ENCODE peak calls at places on chromosome 16, in five cellular contexts. Y is K562, K is HepG2, F is HCT116, L is H1. P is an unnamed sample.

GRCh38 chr16:75938818-75939217 is 212.5 kb upstream of the CPHXL start:
- DNase-seq in K (peak; percentile 43), L (no peak), Y (no peak), F (no peak), P (no peak)

GRCh38 chr16:228151-228855 is 946 bp downstream of the LUC7L start:
- DNase-seq in F (no peak), Y (peak; percentile 45), L (no peak), K (peak; percentile 10), P (no peak)

GRCh38 chr16:51155199-51155607 is 4.1 kb upstream of the SALL1 start:
- DNase-seq in F (no peak), L (no peak), Y (no peak), K (no peak), P (no peak)

GRCh38 chr16:12096162-12096781 is 119.7 kb downstream of the SNX29 start:
- DNase-seq in Y (no peak), K (no peak), F (no peak), L (no peak), P (no peak)

GRCh38 chr16:88706965-88707871 is 915 bp downstream of the CTU2 start:
- DNase-seq in Y (peak; percentile 58), K (no peak), F (no peak), L (no peak), P (no peak)

GRCh38 chr16:78930561-78930960 is 670.0 kb downstream of the MAF start:
- DNase-seq in F (no peak), Y (no peak), L (no peak), K (no peak), P (no peak)

GRCh38 chr16:79599837-79600635 is 501 bp downstream of the MAF start:
- DNase-seq in L (peak; percentile 77), F (no peak), Y (no peak), K (no peak), P (no peak)

GRCh38 chr16:7482028-7482427 is 149.4 kb downstream of the RBFOX1 start:
- DNase-seq in F (no peak), K (no peak), L (no peak), Y (no peak), P (no peak)

GRCh38 chr16:12661656-12662172 is 142.0 kb downstream of the CPPED1 start:
- DNase-seq in K (peak; percentile 76), F (peak; percentile 6), Y (peak; percentile 72), L (peak; percentile 82), P (no peak)

GRCh38 chr16:2702871-2703745 is 16.9 kb downstream of the PRSS27 start:
- DNase-seq in K (no peak), L (no peak), F (no peak), Y (no peak), P (no peak)
- TF ChIP-seq SRF in K (no peak), L (no peak), F (no peak), Y (no peak), P (no peak)

GRCh38 chr16:70253291-70254094 is 1.8 kb upstream of the EXOSC6 start:
- DNase-seq in F (peak; percentile 28), L (peak; percentile 81), K (peak; percentile 45), Y (peak; percentile 63), P (no peak)
- TF ChIP-seq SRF in F (no peak), L (no peak), K (no peak), Y (no peak), P (no peak)

DNA sequence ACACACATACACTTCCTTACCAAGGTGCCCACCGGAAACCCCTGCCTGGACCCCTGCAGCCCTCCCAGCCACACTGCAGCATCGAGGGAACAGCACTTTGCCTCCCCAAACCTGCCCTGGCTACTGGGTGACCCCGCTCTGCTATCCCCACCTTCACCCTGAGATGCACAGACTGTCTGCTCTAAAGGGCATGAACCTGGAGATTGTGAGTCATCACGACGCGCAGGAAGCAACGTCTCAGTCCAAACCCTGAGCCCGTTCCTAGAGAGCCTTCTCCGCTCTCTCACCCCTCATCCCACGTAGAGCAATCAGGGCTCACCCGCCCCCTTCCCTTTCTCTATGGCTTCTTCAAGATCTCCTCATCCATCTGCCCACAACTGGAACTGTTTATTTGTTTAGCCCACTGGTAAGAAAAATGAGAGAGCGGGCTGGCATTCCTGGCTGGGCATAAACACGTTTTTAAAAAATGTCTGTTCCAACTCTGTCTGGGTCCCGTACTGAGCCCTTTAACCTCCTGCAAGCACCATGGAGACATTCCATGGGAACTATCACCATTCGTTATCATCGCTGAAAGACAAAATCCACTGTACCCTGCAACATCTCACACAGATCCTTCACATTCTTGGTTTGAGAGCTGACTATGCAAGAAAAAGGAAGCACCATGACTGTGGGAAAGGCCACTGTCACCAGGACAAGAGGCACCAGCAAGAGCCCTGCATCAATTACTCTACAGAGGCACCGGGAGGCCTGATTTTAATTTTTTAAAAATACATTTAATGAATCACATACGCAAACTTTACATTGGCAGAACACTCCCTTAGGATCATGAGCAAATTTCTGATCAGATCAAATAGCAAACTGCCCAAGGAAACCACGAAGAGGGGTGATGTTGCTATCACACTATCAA is 28.2 kb downstream of the ZFHX3 start:
- DNase-seq in K (no peak), F (peak; percentile 45), L (no peak), Y (peak; percentile 7), P (no peak)
- TF ChIP-seq SRF in K (no peak), F (no peak), L (no peak), Y (no peak), P (no peak)

GRCh38 chr16:69097425-69097824 is 8.0 kb upstream of the HAS3 start:
- DNase-seq in L (no peak), F (no peak), K (no peak), Y (no peak), P (no peak)

GRCh38 chr16:69088684-69089083 is 16.8 kb upstream of the HAS3 start:
- DNase-seq in Y (no peak), K (no peak), L (no peak), F (no peak), P (no peak)

GRCh38 chr16:69089091-69089912 is 16.2 kb upstream of the HAS3 start:
- DNase-seq in F (no peak), K (peak; percentile 72), Y (peak; percentile 61), L (no peak), P (peak; percentile 21)

GRCh38 chr16:69095179-69095578 is 10.3 kb upstream of the HAS3 start:
- DNase-seq in Y (no peak), F (no peak), K (no peak), L (no peak), P (no peak)

DNA sequence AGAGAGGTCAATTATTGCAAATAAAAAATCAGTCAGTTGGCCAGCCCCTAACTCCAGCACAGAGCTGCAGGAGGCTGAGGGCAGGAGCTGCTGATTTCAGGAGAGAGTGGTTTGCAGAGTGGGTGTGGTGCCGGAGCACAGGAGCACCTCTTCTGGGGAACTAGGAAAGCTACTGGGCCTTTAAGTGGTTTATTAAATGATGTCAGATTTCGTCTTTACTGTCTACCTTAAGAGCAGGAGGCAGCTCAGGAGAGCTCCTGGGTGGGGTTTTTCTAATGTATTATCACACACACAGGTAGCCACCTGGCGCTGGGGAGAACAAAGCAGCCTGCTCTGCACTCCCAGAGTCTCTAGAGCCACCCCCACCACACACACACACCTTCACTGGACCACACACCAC is 11.5 kb upstream of the HAS3 start:
- DNase-seq in L (no peak), K (no peak), Y (no peak), F (no peak), P (no peak)
- TF ChIP-seq SRF in L (no peak), K (no peak), Y (no peak), F (no peak), P (no peak)

GRCh38 chr16:27321013-27321960 is 7.5 kb downstream of the IL4R start:
- DNase-seq in F (no peak), Y (no peak), K (no peak), L (no peak), P (no peak)
- TF ChIP-seq SRF in F (no peak), Y (no peak), K (no peak), L (no peak), P (no peak)

GRCh38 chr16:66028505-66029216 is 337.8 kb upstream of the CDH5 start:
- DNase-seq in L (no peak), K (no peak), Y (no peak), F (no peak), P (no peak)
- TF ChIP-seq SRF in L (no peak), K (no peak), Y (no peak), F (no peak), P (no peak)

DNA sequence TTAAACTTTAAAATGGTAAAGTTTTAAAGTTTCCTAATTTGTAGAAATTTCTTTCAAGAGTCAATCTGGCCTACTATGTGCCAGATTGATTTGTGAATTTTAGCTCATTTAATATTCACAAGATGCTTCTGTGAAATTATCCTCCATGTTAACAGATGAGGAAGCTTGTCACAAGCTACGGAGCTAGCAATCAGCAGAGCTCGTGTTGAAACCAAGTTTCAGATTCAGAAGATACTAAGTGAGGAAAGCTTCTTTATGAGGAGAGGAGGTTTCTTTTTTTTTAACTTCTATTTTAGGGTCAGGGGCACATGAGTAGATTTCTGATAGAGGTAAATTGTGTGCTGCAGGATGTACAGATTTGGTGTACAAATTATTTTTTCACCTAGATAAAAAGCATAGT is 135.9 kb downstream of the HS3ST4 start:
- DNase-seq in Y (no peak), F (no peak), L (no peak), K (no peak), P (no peak)
- TF ChIP-seq SRF in Y (no peak), F (no peak), L (no peak), K (no peak), P (no peak)

GRCh38 chr16:87219287-87219909 is 97.8 kb downstream of the C16orf95 start:
- DNase-seq in Y (no peak), L (no peak), K (no peak), F (no peak), P (no peak)
- TF ChIP-seq SRF in Y (no peak), L (no peak), K (no peak), F (no peak), P (no peak)